ENCODE peak calls at places on chromosomes 11 and 22, in five cellular contexts. One of them, this sample, is unnamed. For H3K27me3, H3K9me3 and H3K36me3, the result is how much of the 10 kb centered on the place peaks cover.

GRCh38 chr11:18490736-18491485 is 35.3 kb downstream of the LDHAL6A start:
- DNase-seq in tibial nerve: no peak
- DNase-seq in right lobe of liver: no peak
- DNase-seq in colonic mucosa: peak
- DNase-seq in body of pancreas: no peak
- DNase-seq in this sample: peak

GRCh38 chr11:17735823-17736772 is 1.5 kb downstream of the KCNC1 start:
- DNase-seq in body of pancreas: no peak
- DNase-seq in colonic mucosa: no peak
- DNase-seq in right lobe of liver: no peak
- DNase-seq in tibial nerve: no peak
- DNase-seq in this sample: no peak

GRCh38 chr22:17368727-17369552 is at the start of gene CECR2:
- DNase-seq in right lobe of liver: peak
- DNase-seq in body of pancreas: peak
- DNase-seq in colonic mucosa: peak
- DNase-seq in tibial nerve: peak
- DNase-seq in this sample: no peak

GRCh38 chr11:85967457-85967856 is 101.4 kb downstream of the PICALM start:
- DNase-seq in right lobe of liver: no peak
- DNase-seq in tibial nerve: no peak
- DNase-seq in colonic mucosa: no peak
- DNase-seq in body of pancreas: no peak
- DNase-seq in this sample: no peak

GRCh38 chr11:117096140-117096972 is 1.9 kb downstream of the SIK3 start:
- DNase-seq in body of pancreas: no peak
- DNase-seq in tibial nerve: no peak
- DNase-seq in colonic mucosa: peak
- DNase-seq in right lobe of liver: peak
- DNase-seq in this sample: peak

GRCh38 chr11:71428861-71429435 is 19.2 kb downstream of the DHCR7 start:
- DNase-seq in body of pancreas: no peak
- DNase-seq in colonic mucosa: no peak
- DNase-seq in right lobe of liver: peak
- DNase-seq in tibial nerve: peak
- DNase-seq in this sample: no peak

GRCh38 chr11:19558189-19558986 is 154.2 kb upstream of the NAV2 start:
- DNase-seq in tibial nerve: no peak
- DNase-seq in right lobe of liver: no peak
- DNase-seq in body of pancreas: no peak
- DNase-seq in colonic mucosa: no peak
- DNase-seq in this sample: no peak

GRCh38 chr11:1140642-1141490 is 16.9 kb upstream of the MUC5AC start:
- DNase-seq in right lobe of liver: no peak
- DNase-seq in tibial nerve: no peak
- DNase-seq in body of pancreas: no peak
- DNase-seq in colonic mucosa: peak
- DNase-seq in this sample: no peak

GRCh38 chr11:12524865-12525264 is 147.5 kb downstream of the PARVA start:
- DNase-seq in tibial nerve: peak
- DNase-seq in colonic mucosa: no peak
- DNase-seq in body of pancreas: no peak
- DNase-seq in right lobe of liver: no peak
- DNase-seq in this sample: no peak

GRCh38 chr22:38923463-38924196 is 33.8 kb upstream of the APOBEC3A start:
- DNase-seq in right lobe of liver: no peak
- DNase-seq in body of pancreas: peak
- DNase-seq in tibial nerve: peak
- DNase-seq in colonic mucosa: peak
- DNase-seq in this sample: peak

GRCh38 chr11:43359432-43359818 is 705 bp downstream of the TTC17 start:
- DNase-seq in colonic mucosa: no peak
- DNase-seq in body of pancreas: no peak
- DNase-seq in tibial nerve: peak
- DNase-seq in right lobe of liver: no peak
- DNase-seq in this sample: peak

GRCh38 chr11:69213315-69213714 is 57.6 kb downstream of the SMIM38 start:
- DNase-seq in right lobe of liver: no peak
- DNase-seq in tibial nerve: no peak
- DNase-seq in body of pancreas: peak
- DNase-seq in colonic mucosa: no peak
- DNase-seq in this sample: no peak

GRCh38 chr11:47408598-47409439 is 429 bp downstream of the SLC39A13 start:
- DNase-seq in tibial nerve: no peak
- DNase-seq in body of pancreas: no peak
- DNase-seq in right lobe of liver: peak
- DNase-seq in colonic mucosa: peak
- DNase-seq in this sample: no peak

GRCh38 chr22:23685205-23685784 is 5.5 kb upstream of the RGL4 start:
- DNase-seq in right lobe of liver: no peak
- DNase-seq in tibial nerve: no peak
- DNase-seq in colonic mucosa: no peak
- DNase-seq in body of pancreas: peak
- DNase-seq in this sample: peak

GRCh38 chr11:114163231-114163631 is 103.7 kb downstream of the ZBTB16 start:
- DNase-seq in colonic mucosa: no peak
- DNase-seq in tibial nerve: peak
- DNase-seq in body of pancreas: peak
- DNase-seq in right lobe of liver: no peak
- DNase-seq in this sample: no peak

GRCh38 chr22:49332691-49333090 is 495.0 kb downstream of the BRD1 start:
- DNase-seq in body of pancreas: no peak
- DNase-seq in right lobe of liver: no peak
- DNase-seq in colonic mucosa: no peak
- DNase-seq in tibial nerve: no peak
- DNase-seq in this sample: no peak

GRCh38 chr11:8082391-8083087 is 1.5 kb downstream of the TUB start:
- DNase-seq in colonic mucosa: no peak
- DNase-seq in right lobe of liver: no peak
- DNase-seq in tibial nerve: no peak
- DNase-seq in body of pancreas: no peak
- DNase-seq in this sample: no peak

GRCh38 chr11:127023991-127024390 is 23.4 kb upstream of the KIRREL3 start:
- DNase-seq in body of pancreas: no peak
- DNase-seq in right lobe of liver: no peak
- DNase-seq in colonic mucosa: no peak
- DNase-seq in tibial nerve: no peak
- DNase-seq in this sample: no peak

GRCh38 chr22:42316988-42317387 is 46.5 kb upstream of the TCF20 start:
- DNase-seq in body of pancreas: no peak
- DNase-seq in right lobe of liver: no peak
- DNase-seq in tibial nerve: peak
- DNase-seq in colonic mucosa: peak
- DNase-seq in this sample: peak

GRCh38 chr11:121946514-121946913 is 169.5 kb downstream of the BLID start:
- DNase-seq in right lobe of liver: no peak
- DNase-seq in tibial nerve: no peak
- DNase-seq in body of pancreas: no peak
- DNase-seq in colonic mucosa: no peak
- DNase-seq in this sample: no peak

GRCh38 chr22:50547231-50547851 is 1.6 kb downstream of the KLHDC7B start:
- DNase-seq in tibial nerve: no peak
- DNase-seq in body of pancreas: no peak
- DNase-seq in colonic mucosa: no peak
- DNase-seq in right lobe of liver: no peak
- DNase-seq in this sample: no peak

GRCh38 chr11:75518771-75519653 is 6.7 kb downstream of the GDPD5 start:
- DNase-seq in body of pancreas: no peak
- DNase-seq in right lobe of liver: no peak
- DNase-seq in tibial nerve: no peak
- DNase-seq in colonic mucosa: no peak
- DNase-seq in this sample: no peak

GRCh38 chr11:26079966-26080365 is 252.0 kb upstream of the ANO3 start:
- DNase-seq in body of pancreas: no peak
- DNase-seq in colonic mucosa: no peak
- DNase-seq in tibial nerve: no peak
- DNase-seq in right lobe of liver: no peak
- DNase-seq in this sample: no peak

GRCh38 chr22:18979957-18980356 is 43.9 kb upstream of the PRODH start:
- DNase-seq in colonic mucosa: no peak
- DNase-seq in right lobe of liver: no peak
- DNase-seq in tibial nerve: no peak
- DNase-seq in body of pancreas: peak
- DNase-seq in this sample: no peak

GRCh38 chr11:134441706-134442105 is 29.7 kb upstream of the B3GAT1 start:
- DNase-seq in colonic mucosa: no peak
- DNase-seq in tibial nerve: no peak
- DNase-seq in body of pancreas: no peak
- DNase-seq in right lobe of liver: no peak
- DNase-seq in this sample: no peak

GRCh38 chr11:61497876-61498275 is 10.7 kb upstream of the LRRC10B start:
- DNase-seq in tibial nerve: no peak
- DNase-seq in right lobe of liver: no peak
- DNase-seq in body of pancreas: no peak
- DNase-seq in colonic mucosa: no peak
- DNase-seq in this sample: no peak

DNA sequence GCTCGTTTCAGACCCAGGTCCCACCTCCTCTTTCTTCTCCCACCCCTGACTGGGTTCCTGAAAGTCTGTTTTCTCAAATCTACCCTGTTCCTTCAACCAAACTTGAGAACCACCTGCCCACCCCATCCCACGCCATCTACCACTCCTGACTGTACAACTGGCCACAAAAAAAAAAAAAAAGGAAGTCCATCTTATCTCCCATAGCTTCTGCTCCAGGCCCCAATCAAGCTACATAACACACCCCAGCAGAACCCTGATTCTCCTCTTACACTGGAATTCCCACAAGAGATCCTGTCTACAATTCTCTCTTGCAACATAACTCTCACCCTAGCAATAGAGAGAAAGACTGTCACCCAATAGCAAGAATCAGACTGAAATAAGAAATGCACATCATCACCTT is 39.2 kb upstream of the CHST1 start:
- DNase-seq in right lobe of liver: no peak
- DNase-seq in body of pancreas: no peak
- DNase-seq in colonic mucosa: no peak
- DNase-seq in tibial nerve: no peak
- DNase-seq in this sample: no peak
- H3K27me3 ChIP-seq in right lobe of liver: under half
- H3K27me3 ChIP-seq in body of pancreas: under half
- H3K27me3 ChIP-seq in colonic mucosa: under half
- H3K27me3 ChIP-seq in tibial nerve: under half
- H3K27me3 ChIP-seq in this sample: under half

GRCh38 chr22:47283616-47284270 is 521.3 kb downstream of the TBC1D22A start:
- DNase-seq in colonic mucosa: no peak
- DNase-seq in right lobe of liver: no peak
- DNase-seq in tibial nerve: no peak
- DNase-seq in body of pancreas: no peak
- DNase-seq in this sample: no peak

GRCh38 chr22:47282851-47283250 is 520.4 kb downstream of the TBC1D22A start:
- DNase-seq in tibial nerve: no peak
- DNase-seq in right lobe of liver: no peak
- DNase-seq in body of pancreas: no peak
- DNase-seq in colonic mucosa: no peak
- DNase-seq in this sample: no peak

GRCh38 chr22:47285981-47286380 is 523.5 kb downstream of the TBC1D22A start:
- DNase-seq in right lobe of liver: no peak
- DNase-seq in colonic mucosa: no peak
- DNase-seq in tibial nerve: no peak
- DNase-seq in body of pancreas: no peak
- DNase-seq in this sample: no peak

GRCh38 chr22:47284822-47285221 is 522.4 kb downstream of the TBC1D22A start:
- DNase-seq in tibial nerve: no peak
- DNase-seq in body of pancreas: no peak
- DNase-seq in right lobe of liver: no peak
- DNase-seq in colonic mucosa: no peak
- DNase-seq in this sample: no peak

DNA sequence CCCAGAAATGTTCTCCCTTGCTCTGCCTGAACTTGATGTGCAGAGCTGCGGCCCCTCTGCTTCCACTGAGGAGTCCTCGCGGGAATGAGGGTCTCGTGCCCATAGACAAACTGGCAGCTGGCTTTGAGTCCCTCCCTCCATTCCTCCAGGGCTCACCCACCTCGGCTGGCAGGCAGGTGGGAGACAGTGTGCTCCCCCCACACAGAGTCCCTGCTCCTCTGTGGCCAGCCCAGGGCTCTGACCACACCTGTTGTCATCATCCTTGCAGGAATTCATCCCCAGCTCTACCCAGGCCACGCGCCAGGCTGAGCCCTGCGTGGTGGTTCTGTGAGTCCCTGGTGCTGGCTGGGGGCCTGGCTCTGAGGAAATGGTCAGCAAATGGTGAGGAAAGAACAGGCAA is 521.9 kb downstream of the TBC1D22A start:
- DNase-seq in body of pancreas: no peak
- DNase-seq in colonic mucosa: no peak
- DNase-seq in right lobe of liver: no peak
- DNase-seq in tibial nerve: no peak
- DNase-seq in this sample: no peak
- H3K9me3 ChIP-seq in body of pancreas: under half
- H3K9me3 ChIP-seq in colonic mucosa: under half
- H3K9me3 ChIP-seq in right lobe of liver: under half
- H3K9me3 ChIP-seq in tibial nerve: under half
- H3K9me3 ChIP-seq in this sample: under half

GRCh38 chr22:37288521-37288920 is 6.2 kb downstream of the CYTH4 start:
- DNase-seq in right lobe of liver: no peak
- DNase-seq in colonic mucosa: no peak
- DNase-seq in body of pancreas: no peak
- DNase-seq in tibial nerve: no peak
- DNase-seq in this sample: no peak
- H3K36me3 ChIP-seq in right lobe of liver: under half
- H3K36me3 ChIP-seq in colonic mucosa: under half
- H3K36me3 ChIP-seq in body of pancreas: under half
- H3K36me3 ChIP-seq in tibial nerve: under half
- H3K36me3 ChIP-seq in this sample: under half

GRCh38 chr11:131300304-131300703 is 70.1 kb upstream of the NTM start:
- DNase-seq in body of pancreas: no peak
- DNase-seq in colonic mucosa: no peak
- DNase-seq in tibial nerve: no peak
- DNase-seq in right lobe of liver: no peak
- DNase-seq in this sample: no peak

GRCh38 chr11:131290111-131290510 is 80.3 kb upstream of the NTM start:
- DNase-seq in right lobe of liver: no peak
- DNase-seq in body of pancreas: no peak
- DNase-seq in colonic mucosa: no peak
- DNase-seq in tibial nerve: no peak
- DNase-seq in this sample: no peak

GRCh38 chr11:131297441-131297840 is 73.0 kb upstream of the NTM start:
- DNase-seq in tibial nerve: no peak
- DNase-seq in right lobe of liver: no peak
- DNase-seq in body of pancreas: no peak
- DNase-seq in colonic mucosa: no peak
- DNase-seq in this sample: no peak

GRCh38 chr11:131301306-131301705 is 69.1 kb upstream of the NTM start:
- DNase-seq in tibial nerve: no peak
- DNase-seq in right lobe of liver: no peak
- DNase-seq in body of pancreas: no peak
- DNase-seq in colonic mucosa: no peak
- DNase-seq in this sample: no peak

DNA sequence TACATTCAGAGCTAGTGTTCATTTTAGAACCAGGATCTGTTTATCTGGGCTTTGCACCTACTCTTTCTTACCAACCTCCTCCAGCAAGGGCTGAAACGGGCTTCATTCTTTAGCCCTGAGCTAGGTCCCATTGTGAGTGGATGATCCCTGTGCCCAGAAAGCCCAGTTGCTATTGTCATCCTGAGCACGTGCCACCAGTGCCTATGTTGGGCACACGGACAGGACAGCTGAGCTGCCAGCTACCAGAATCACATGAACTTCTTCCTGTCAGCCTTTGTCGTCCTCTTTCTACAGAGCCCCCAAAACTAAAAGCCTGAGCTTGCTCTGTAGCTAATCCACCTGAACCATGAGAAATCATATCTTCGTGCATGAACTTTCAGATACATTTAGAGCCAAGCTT is 74.4 kb upstream of the NTM start:
- DNase-seq in colonic mucosa: no peak
- DNase-seq in body of pancreas: no peak
- DNase-seq in right lobe of liver: no peak
- DNase-seq in tibial nerve: no peak
- DNase-seq in this sample: no peak
- H3K27me3 ChIP-seq in colonic mucosa: under half
- H3K27me3 ChIP-seq in body of pancreas: under half
- H3K27me3 ChIP-seq in right lobe of liver: under half
- H3K27me3 ChIP-seq in tibial nerve: under half
- H3K27me3 ChIP-seq in this sample: under half

This sample was measured in small intestine.